ENCODE peak calls at places on chromosomes 4 and X, in nine cellular contexts. One of them, this sample, is unnamed.
A peak's percentile ranks its signal among the peaks of the same experiment; 100 is the strongest.

GRCh38 chr4:7377223-7377865 is 57.4 kb downstream of the PSAPL1 start:
- DNase-seq in prostate gland: no peak
- DNase-seq in Panc1: no peak
- DNase-seq in esophagus muscularis mucosa: no peak
- DNase-seq in GM23338: no peak
- DNase-seq in breast epithelium: no peak
- DNase-seq in endothelial cell of umbilical vein: no peak
- DNase-seq in stomach: no peak
- DNase-seq in HCT116: no peak
- DNase-seq in this sample: no peak

GRCh38 chr4:67744561-67745283 is 9.5 kb downstream of the GNRHR start:
- DNase-seq in GM23338: no peak
- DNase-seq in endothelial cell of umbilical vein: no peak
- DNase-seq in esophagus muscularis mucosa: no peak
- DNase-seq in stomach: no peak
- DNase-seq in prostate gland: no peak
- DNase-seq in Panc1: no peak
- DNase-seq in HCT116: no peak
- DNase-seq in breast epithelium: no peak
- DNase-seq in this sample: no peak

GRCh38 chrX:133985164-133986007 is at the start of gene GPC3:
- DNase-seq in stomach: peak; percentile 39
- DNase-seq in esophagus muscularis mucosa: no peak
- DNase-seq in Panc1: no peak
- DNase-seq in endothelial cell of umbilical vein: peak; percentile 8
- DNase-seq in prostate gland: peak; percentile 19
- DNase-seq in GM23338: peak; percentile 77
- DNase-seq in breast epithelium: no peak
- DNase-seq in HCT116: no peak
- DNase-seq in this sample: peak; percentile 27

GRCh38 chr4:122744229-122744628 is 11.7 kb downstream of the BBS12 start:
- DNase-seq in stomach: no peak
- DNase-seq in breast epithelium: peak; percentile 28
- DNase-seq in GM23338: no peak
- DNase-seq in Panc1: no peak
- DNase-seq in HCT116: no peak
- DNase-seq in prostate gland: no peak
- DNase-seq in esophagus muscularis mucosa: no peak
- DNase-seq in endothelial cell of umbilical vein: no peak
- DNase-seq in this sample: no peak

GRCh38 chr4:98394134-98394533 is 132.9 kb downstream of the RAP1GDS1 start:
- DNase-seq in HCT116: no peak
- DNase-seq in GM23338: no peak
- DNase-seq in esophagus muscularis mucosa: no peak
- DNase-seq in prostate gland: no peak
- DNase-seq in endothelial cell of umbilical vein: no peak
- DNase-seq in Panc1: no peak
- DNase-seq in breast epithelium: no peak
- DNase-seq in stomach: no peak
- DNase-seq in this sample: no peak

GRCh38 chr4:159540501-159540900 is 437.6 kb downstream of the RAPGEF2 start:
- DNase-seq in prostate gland: no peak
- DNase-seq in GM23338: peak; percentile 36
- DNase-seq in Panc1: no peak
- DNase-seq in breast epithelium: no peak
- DNase-seq in stomach: no peak
- DNase-seq in endothelial cell of umbilical vein: no peak
- DNase-seq in esophagus muscularis mucosa: no peak
- DNase-seq in HCT116: no peak
- DNase-seq in this sample: no peak

GRCh38 chr4:150215601-150216000 is 137.4 kb downstream of the DCLK2 start:
- DNase-seq in esophagus muscularis mucosa: no peak
- DNase-seq in GM23338: no peak
- DNase-seq in prostate gland: no peak
- DNase-seq in Panc1: no peak
- DNase-seq in stomach: no peak
- DNase-seq in HCT116: no peak
- DNase-seq in breast epithelium: no peak
- DNase-seq in endothelial cell of umbilical vein: no peak
- DNase-seq in this sample: no peak

GRCh38 chr4:77852892-77853495 is 9.6 kb upstream of the MRPL1 start:
- DNase-seq in Panc1: no peak
- DNase-seq in GM23338: no peak
- DNase-seq in stomach: no peak
- DNase-seq in HCT116: no peak
- DNase-seq in endothelial cell of umbilical vein: no peak
- DNase-seq in prostate gland: no peak
- DNase-seq in breast epithelium: no peak
- DNase-seq in esophagus muscularis mucosa: no peak
- DNase-seq in this sample: peak; percentile 39

GRCh38 chrX:87664381-87664780 is 146.8 kb downstream of the KLHL4 start:
- DNase-seq in esophagus muscularis mucosa: no peak
- DNase-seq in GM23338: peak; percentile 43
- DNase-seq in stomach: no peak
- DNase-seq in HCT116: no peak
- DNase-seq in endothelial cell of umbilical vein: peak; percentile 64
- DNase-seq in prostate gland: no peak
- DNase-seq in breast epithelium: no peak
- DNase-seq in Panc1: peak; percentile 38
- DNase-seq in this sample: no peak

GRCh38 chr4:16032382-16032743 is 51.5 kb downstream of the PROM1 start:
- DNase-seq in breast epithelium: no peak
- DNase-seq in GM23338: no peak
- DNase-seq in prostate gland: no peak
- DNase-seq in stomach: no peak
- DNase-seq in Panc1: no peak
- DNase-seq in esophagus muscularis mucosa: no peak
- DNase-seq in HCT116: no peak
- DNase-seq in endothelial cell of umbilical vein: peak; percentile 50
- DNase-seq in this sample: no peak
- TF ChIP-seq POLR2AphosphoS5 in breast epithelium: no peak
- TF ChIP-seq POLR2AphosphoS5 in GM23338: no peak
- TF ChIP-seq POLR2AphosphoS5 in prostate gland: no peak
- TF ChIP-seq POLR2AphosphoS5 in stomach: no peak
- TF ChIP-seq POLR2AphosphoS5 in Panc1: no peak
- TF ChIP-seq POLR2AphosphoS5 in esophagus muscularis mucosa: no peak
- TF ChIP-seq POLR2AphosphoS5 in HCT116: no peak
- TF ChIP-seq POLR2AphosphoS5 in endothelial cell of umbilical vein: no peak
- TF ChIP-seq POLR2AphosphoS5 in this sample: no peak

DNA sequence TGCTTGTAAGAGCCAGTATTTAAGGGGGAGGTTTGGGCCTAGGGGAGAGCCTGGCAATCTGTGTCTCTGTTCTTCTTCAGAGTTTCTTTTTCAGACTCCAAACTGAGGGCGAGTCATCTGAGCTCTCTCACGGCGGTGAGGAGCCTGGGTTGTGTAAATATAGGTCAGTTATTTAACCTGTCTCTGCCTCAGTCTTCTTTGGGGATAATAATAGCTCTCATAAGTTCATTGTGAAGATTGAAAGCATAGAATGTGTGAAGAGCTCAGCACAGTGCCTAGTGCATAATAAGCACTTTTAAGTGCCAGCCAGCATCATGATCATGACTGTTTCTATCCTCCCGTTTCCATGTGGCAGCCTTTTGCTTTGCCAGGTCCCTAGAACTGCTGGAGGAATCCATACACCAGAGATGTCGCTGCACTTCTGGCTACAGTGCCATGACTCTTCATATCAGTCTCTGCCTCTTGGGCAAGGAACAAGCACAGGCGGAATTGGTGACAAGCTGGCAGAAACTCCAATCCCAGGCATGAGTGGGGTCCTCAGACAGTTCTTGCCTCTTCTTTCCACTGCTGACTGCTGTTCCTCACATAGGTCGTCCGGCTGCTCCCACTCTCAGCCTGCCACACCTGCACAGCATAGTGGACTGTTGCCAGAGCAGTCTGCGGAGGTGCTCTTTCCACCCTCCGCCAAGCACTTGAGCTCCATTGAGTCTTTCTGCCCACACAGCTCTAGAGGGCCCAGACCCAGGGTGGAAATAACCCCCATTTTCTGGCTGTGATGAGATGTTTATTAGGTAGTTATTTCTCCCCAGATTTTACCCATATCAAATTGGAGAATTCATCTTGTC is 103.7 kb upstream of the MAML3 start:
- DNase-seq in endothelial cell of umbilical vein: peak; percentile 26
- DNase-seq in stomach: no peak
- DNase-seq in breast epithelium: no peak
- DNase-seq in esophagus muscularis mucosa: no peak
- DNase-seq in HCT116: no peak
- DNase-seq in Panc1: no peak
- DNase-seq in GM23338: no peak
- DNase-seq in prostate gland: no peak
- DNase-seq in this sample: no peak
- H3K4me1 ChIP-seq in endothelial cell of umbilical vein: peaks cover 56% of the 10 kb centered on the region
- H3K4me1 ChIP-seq in stomach: peaks cover 17% of the 10 kb centered on the region
- H3K4me1 ChIP-seq in breast epithelium: no peaks in the 10 kb centered on the region
- H3K4me1 ChIP-seq in esophagus muscularis mucosa: peaks cover 5% of the 10 kb centered on the region
- H3K4me1 ChIP-seq in HCT116: peaks cover 46% of the 10 kb centered on the region
- H3K4me1 ChIP-seq in Panc1: peaks cover 6% of the 10 kb centered on the region
- H3K4me1 ChIP-seq in GM23338: peaks cover 26% of the 10 kb centered on the region
- H3K4me1 ChIP-seq in prostate gland: peaks cover 9% of the 10 kb centered on the region
- H3K4me1 ChIP-seq in this sample: peaks cover 7% of the 10 kb centered on the region

GRCh38 chr4:184347251-184348239 is 126.8 kb downstream of the IRF2 start:
- DNase-seq in esophagus muscularis mucosa: no peak
- DNase-seq in endothelial cell of umbilical vein: peak; percentile 47
- DNase-seq in GM23338: peak; percentile 94
- DNase-seq in Panc1: no peak
- DNase-seq in breast epithelium: peak; percentile 30
- DNase-seq in prostate gland: peak; percentile 72
- DNase-seq in HCT116: no peak
- DNase-seq in stomach: peak; percentile 80
- DNase-seq in this sample: peak; percentile 72
- TF ChIP-seq POLR2AphosphoS5 in esophagus muscularis mucosa: no peak
- TF ChIP-seq POLR2AphosphoS5 in endothelial cell of umbilical vein: no peak
- TF ChIP-seq POLR2AphosphoS5 in GM23338: peak; percentile 62
- TF ChIP-seq POLR2AphosphoS5 in Panc1: no peak
- TF ChIP-seq POLR2AphosphoS5 in breast epithelium: no peak
- TF ChIP-seq POLR2AphosphoS5 in prostate gland: peak; percentile 86
- TF ChIP-seq POLR2AphosphoS5 in HCT116: no peak
- TF ChIP-seq POLR2AphosphoS5 in stomach: no peak
- TF ChIP-seq POLR2AphosphoS5 in this sample: peak; percentile 75

GRCh38 chr4:74618659-74619058 is 173.7 kb downstream of the AREG start:
- DNase-seq in Panc1: no peak
- DNase-seq in HCT116: no peak
- DNase-seq in breast epithelium: no peak
- DNase-seq in GM23338: no peak
- DNase-seq in stomach: no peak
- DNase-seq in prostate gland: no peak
- DNase-seq in endothelial cell of umbilical vein: peak; percentile 80
- DNase-seq in esophagus muscularis mucosa: no peak
- DNase-seq in this sample: no peak

GRCh38 chr4:74621616-74622015 is 172.7 kb downstream of the BTC start:
- DNase-seq in HCT116: no peak
- DNase-seq in Panc1: no peak
- DNase-seq in GM23338: no peak
- DNase-seq in prostate gland: no peak
- DNase-seq in breast epithelium: no peak
- DNase-seq in esophagus muscularis mucosa: no peak
- DNase-seq in stomach: no peak
- DNase-seq in endothelial cell of umbilical vein: peak; percentile 67
- DNase-seq in this sample: no peak

GRCh38 chr4:74618166-74618565 is 173.2 kb downstream of the AREG start:
- DNase-seq in GM23338: no peak
- DNase-seq in esophagus muscularis mucosa: no peak
- DNase-seq in HCT116: no peak
- DNase-seq in prostate gland: no peak
- DNase-seq in Panc1: no peak
- DNase-seq in stomach: no peak
- DNase-seq in endothelial cell of umbilical vein: peak; percentile 85
- DNase-seq in breast epithelium: no peak
- DNase-seq in this sample: no peak

GRCh38 chr4:74623041-74623440 is 171.3 kb downstream of the BTC start:
- DNase-seq in prostate gland: no peak
- DNase-seq in HCT116: peak; percentile 82
- DNase-seq in endothelial cell of umbilical vein: peak; percentile 79
- DNase-seq in Panc1: peak; percentile 51
- DNase-seq in breast epithelium: no peak
- DNase-seq in stomach: no peak
- DNase-seq in GM23338: peak; percentile 69
- DNase-seq in esophagus muscularis mucosa: no peak
- DNase-seq in this sample: peak; percentile 16

DNA sequence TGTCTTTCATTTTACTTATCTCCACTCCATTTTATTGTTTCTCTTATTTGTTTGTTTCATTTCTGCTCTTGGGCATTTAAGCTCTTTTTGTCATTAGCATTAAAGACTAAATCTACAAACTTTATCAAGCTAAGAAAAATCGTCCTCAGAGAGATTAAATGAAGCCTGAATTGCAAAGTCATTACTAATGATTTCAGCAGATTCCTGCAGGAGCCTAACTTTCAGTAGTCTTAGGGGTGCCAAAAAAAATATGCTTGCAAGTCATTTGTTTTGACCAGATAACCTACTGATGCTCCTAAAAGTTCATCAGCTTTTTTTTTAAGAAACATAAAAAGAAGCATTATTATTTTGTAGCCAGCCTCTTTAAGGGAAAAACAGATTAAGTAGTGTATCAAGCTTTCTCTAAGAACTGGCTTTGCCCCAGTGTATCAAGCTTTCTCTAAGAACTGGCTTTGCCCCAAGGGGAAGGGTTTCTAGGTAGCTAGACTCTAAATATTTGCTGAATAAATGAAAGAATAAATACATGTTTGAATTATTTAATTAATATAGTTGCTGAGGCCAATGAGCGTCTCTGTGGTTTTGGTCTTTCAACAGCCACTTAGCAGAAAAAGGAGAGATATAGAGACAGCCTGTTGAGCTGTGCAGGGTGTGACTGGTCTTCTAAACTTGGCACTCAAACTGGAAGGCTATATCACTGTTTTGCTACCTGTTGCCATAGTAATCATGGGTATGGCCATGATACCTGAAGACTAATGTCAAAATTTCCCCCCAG is 174.2 kb downstream of the BTC start:
- DNase-seq in breast epithelium: no peak
- DNase-seq in GM23338: no peak
- DNase-seq in stomach: no peak
- DNase-seq in prostate gland: no peak
- DNase-seq in HCT116: no peak
- DNase-seq in endothelial cell of umbilical vein: peak; percentile 66
- DNase-seq in Panc1: no peak
- DNase-seq in esophagus muscularis mucosa: no peak
- DNase-seq in this sample: no peak
- H3K4me1 ChIP-seq in breast epithelium: no peaks in the 10 kb centered on the region
- H3K4me1 ChIP-seq in GM23338: no peaks in the 10 kb centered on the region
- H3K4me1 ChIP-seq in stomach: peaks cover 31% of the 10 kb centered on the region
- H3K4me1 ChIP-seq in prostate gland: no peaks in the 10 kb centered on the region
- H3K4me1 ChIP-seq in HCT116: peaks cover 76% of the 10 kb centered on the region
- H3K4me1 ChIP-seq in endothelial cell of umbilical vein: peaks cover 79% of the 10 kb centered on the region
- H3K4me1 ChIP-seq in Panc1: no peaks in the 10 kb centered on the region
- H3K4me1 ChIP-seq in esophagus muscularis mucosa: peaks cover 3% of the 10 kb centered on the region
- H3K4me1 ChIP-seq in this sample: peaks cover 23% of the 10 kb centered on the region

This sample was measured in transverse colon.